ENCODE peak calls at places on chromosomes 16 and 17, in seven cellular contexts. One of them, this sample, is unnamed. For H3K27me3, the result is how much of the 10 kb centered on the place peaks cover.

GRCh38 chr17:78125976-78126894 is 2.3 kb downstream of the TMC6 start:
- DNase-seq in thoracic aorta: no peak
- DNase-seq in CD8-positive, alpha-beta T cell: no peak
- DNase-seq in heart right ventricle: peak
- DNase-seq in colonic mucosa: no peak
- DNase-seq in body of pancreas: no peak
- DNase-seq in brain microvascular endothelial cell: no peak
- DNase-seq in this sample: peak

GRCh38 chr17:71110326-71110725 is 941.0 kb downstream of the KCNJ2 start:
- DNase-seq in colonic mucosa: no peak
- DNase-seq in thoracic aorta: no peak
- DNase-seq in body of pancreas: no peak
- DNase-seq in brain microvascular endothelial cell: no peak
- DNase-seq in heart right ventricle: no peak
- DNase-seq in CD8-positive, alpha-beta T cell: no peak
- DNase-seq in this sample: no peak

GRCh38 chr17:64124609-64125008 is 5.3 kb downstream of the ERN1 start:
- DNase-seq in heart right ventricle: no peak
- DNase-seq in body of pancreas: no peak
- DNase-seq in brain microvascular endothelial cell: no peak
- DNase-seq in thoracic aorta: no peak
- DNase-seq in colonic mucosa: no peak
- DNase-seq in CD8-positive, alpha-beta T cell: no peak
- DNase-seq in this sample: no peak

GRCh38 chr17:12789976-12790805 is 893 bp downstream of the ARHGAP44 start:
- DNase-seq in brain microvascular endothelial cell: no peak
- DNase-seq in colonic mucosa: peak
- DNase-seq in thoracic aorta: no peak
- DNase-seq in CD8-positive, alpha-beta T cell: no peak
- DNase-seq in body of pancreas: peak
- DNase-seq in heart right ventricle: peak
- DNase-seq in this sample: peak

GRCh38 chr17:75267403-75268232 is 3.4 kb downstream of the MIF4GD start:
- DNase-seq in brain microvascular endothelial cell: no peak
- DNase-seq in colonic mucosa: peak
- DNase-seq in thoracic aorta: no peak
- DNase-seq in CD8-positive, alpha-beta T cell: no peak
- DNase-seq in heart right ventricle: no peak
- DNase-seq in body of pancreas: no peak
- DNase-seq in this sample: peak

GRCh38 chr17:78741644-78742284 is 40.3 kb downstream of the CYTH1 start:
- DNase-seq in heart right ventricle: no peak
- DNase-seq in thoracic aorta: no peak
- DNase-seq in brain microvascular endothelial cell: no peak
- DNase-seq in CD8-positive, alpha-beta T cell: no peak
- DNase-seq in colonic mucosa: no peak
- DNase-seq in body of pancreas: no peak
- DNase-seq in this sample: no peak

GRCh38 chr17:4074831-4075495 is 67.9 kb downstream of the ZZEF1 start:
- DNase-seq in brain microvascular endothelial cell: no peak
- DNase-seq in heart right ventricle: no peak
- DNase-seq in CD8-positive, alpha-beta T cell: no peak
- DNase-seq in thoracic aorta: no peak
- DNase-seq in colonic mucosa: no peak
- DNase-seq in body of pancreas: peak
- DNase-seq in this sample: peak

GRCh38 chr17:16439867-16440351 is 24.5 kb downstream of the TRPV2 start:
- DNase-seq in brain microvascular endothelial cell: no peak
- DNase-seq in heart right ventricle: no peak
- DNase-seq in colonic mucosa: no peak
- DNase-seq in thoracic aorta: no peak
- DNase-seq in CD8-positive, alpha-beta T cell: no peak
- DNase-seq in body of pancreas: peak
- DNase-seq in this sample: no peak

GRCh38 chr17:81339180-81339501 is 44.0 kb upstream of the SLC38A10 start:
- DNase-seq in colonic mucosa: no peak
- DNase-seq in heart right ventricle: no peak
- DNase-seq in brain microvascular endothelial cell: no peak
- DNase-seq in thoracic aorta: no peak
- DNase-seq in CD8-positive, alpha-beta T cell: no peak
- DNase-seq in body of pancreas: no peak
- DNase-seq in this sample: peak

GRCh38 chr17:81338301-81339179 is 43.4 kb upstream of the SLC38A10 start:
- DNase-seq in colonic mucosa: no peak
- DNase-seq in brain microvascular endothelial cell: no peak
- DNase-seq in body of pancreas: no peak
- DNase-seq in thoracic aorta: no peak
- DNase-seq in CD8-positive, alpha-beta T cell: no peak
- DNase-seq in heart right ventricle: no peak
- DNase-seq in this sample: no peak

GRCh38 chr17:81336930-81337325 is 41.8 kb upstream of the SLC38A10 start:
- DNase-seq in CD8-positive, alpha-beta T cell: no peak
- DNase-seq in colonic mucosa: peak
- DNase-seq in body of pancreas: no peak
- DNase-seq in heart right ventricle: no peak
- DNase-seq in brain microvascular endothelial cell: no peak
- DNase-seq in thoracic aorta: no peak
- DNase-seq in this sample: no peak

GRCh38 chr17:81336296-81336929 is 41.3 kb upstream of the SLC38A10 start:
- DNase-seq in body of pancreas: peak
- DNase-seq in heart right ventricle: no peak
- DNase-seq in CD8-positive, alpha-beta T cell: no peak
- DNase-seq in thoracic aorta: no peak
- DNase-seq in brain microvascular endothelial cell: no peak
- DNase-seq in colonic mucosa: no peak
- DNase-seq in this sample: no peak

DNA sequence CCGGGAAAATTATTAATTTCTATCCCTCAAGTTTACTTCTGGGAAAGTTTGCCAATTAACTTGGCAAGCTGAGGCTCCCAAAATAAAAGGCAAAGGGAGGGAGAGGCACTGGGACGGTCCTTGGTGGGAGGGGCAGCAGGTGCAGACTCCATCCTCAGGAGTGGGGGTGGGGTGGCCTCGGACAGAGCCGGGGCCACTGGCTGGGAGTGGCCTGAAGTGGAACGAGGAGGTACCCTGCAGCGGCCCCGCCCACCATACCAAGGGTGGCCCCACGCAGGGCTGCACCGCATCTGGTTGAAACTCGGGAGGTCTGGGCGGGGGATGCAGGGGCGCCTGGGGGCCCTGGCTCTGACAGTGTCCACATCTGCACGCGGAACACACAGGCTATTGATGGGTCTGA is 42.3 kb upstream of the SLC38A10 start:
- DNase-seq in colonic mucosa: peak
- DNase-seq in CD8-positive, alpha-beta T cell: no peak
- DNase-seq in thoracic aorta: no peak
- DNase-seq in brain microvascular endothelial cell: no peak
- DNase-seq in heart right ventricle: no peak
- DNase-seq in body of pancreas: peak
- DNase-seq in this sample: peak
- H3K4me3 ChIP-seq in colonic mucosa: no peak
- H3K4me3 ChIP-seq in CD8-positive, alpha-beta T cell: no peak
- H3K4me3 ChIP-seq in thoracic aorta: no peak
- H3K4me3 ChIP-seq in brain microvascular endothelial cell: no peak
- H3K4me3 ChIP-seq in heart right ventricle: no peak
- H3K4me3 ChIP-seq in body of pancreas: no peak
- H3K4me3 ChIP-seq in this sample: no peak

DNA sequence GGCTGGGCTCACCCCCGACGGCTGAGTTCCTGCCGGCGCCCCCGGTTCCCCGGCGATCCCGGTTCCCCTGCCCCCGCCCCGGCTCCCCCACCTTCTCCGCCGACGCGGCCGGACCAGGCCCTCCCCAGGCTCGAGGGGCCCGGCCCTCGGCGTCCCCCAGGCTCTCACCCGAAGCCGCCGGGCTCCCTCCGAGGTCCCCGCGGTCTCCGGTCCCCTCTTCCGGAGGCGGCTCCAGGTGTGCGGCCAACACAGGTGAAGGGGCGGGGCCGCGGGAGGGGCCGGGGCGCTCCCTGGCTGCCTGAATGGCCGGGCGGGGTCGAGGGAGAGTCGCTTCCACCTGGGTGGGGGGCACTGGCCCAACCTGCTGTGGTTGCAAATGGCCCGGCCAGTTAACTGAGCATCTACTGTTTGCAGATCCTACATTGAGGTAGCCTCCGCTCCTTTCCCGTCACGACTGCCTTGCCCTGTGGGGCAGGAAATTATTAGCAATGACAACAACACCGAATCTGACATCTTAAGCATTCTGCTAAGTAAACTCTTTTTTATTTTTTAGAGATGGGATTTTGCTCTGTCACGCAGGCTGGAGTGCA is at the start of gene BICDL2:
- DNase-seq in brain microvascular endothelial cell: no peak
- DNase-seq in thoracic aorta: no peak
- DNase-seq in heart right ventricle: no peak
- DNase-seq in colonic mucosa: peak
- DNase-seq in body of pancreas: peak
- DNase-seq in CD8-positive, alpha-beta T cell: no peak
- DNase-seq in this sample: peak
- H3K27me3 ChIP-seq in brain microvascular endothelial cell: half or more
- H3K27me3 ChIP-seq in thoracic aorta: under half
- H3K27me3 ChIP-seq in heart right ventricle: half or more
- H3K27me3 ChIP-seq in colonic mucosa: under half
- H3K27me3 ChIP-seq in body of pancreas: under half
- H3K27me3 ChIP-seq in CD8-positive, alpha-beta T cell: under half
- H3K27me3 ChIP-seq in this sample: under half

GRCh38 chr17:34347063-34347462 is 9.2 kb upstream of the CCL13 start:
- DNase-seq in colonic mucosa: no peak
- DNase-seq in body of pancreas: no peak
- DNase-seq in thoracic aorta: no peak
- DNase-seq in heart right ventricle: no peak
- DNase-seq in CD8-positive, alpha-beta T cell: no peak
- DNase-seq in brain microvascular endothelial cell: no peak
- DNase-seq in this sample: no peak
- H3K4me3 ChIP-seq in colonic mucosa: no peak
- H3K4me3 ChIP-seq in body of pancreas: no peak
- H3K4me3 ChIP-seq in thoracic aorta: no peak
- H3K4me3 ChIP-seq in heart right ventricle: no peak
- H3K4me3 ChIP-seq in CD8-positive, alpha-beta T cell: no peak
- H3K4me3 ChIP-seq in brain microvascular endothelial cell: no peak
- H3K4me3 ChIP-seq in this sample: no peak

GRCh38 chr17:14091367-14091766 is 22.1 kb downstream of the COX10 start:
- DNase-seq in CD8-positive, alpha-beta T cell: no peak
- DNase-seq in thoracic aorta: no peak
- DNase-seq in colonic mucosa: no peak
- DNase-seq in heart right ventricle: no peak
- DNase-seq in brain microvascular endothelial cell: no peak
- DNase-seq in body of pancreas: no peak
- DNase-seq in this sample: no peak
- H3K27me3 ChIP-seq in CD8-positive, alpha-beta T cell: under half
- H3K27me3 ChIP-seq in thoracic aorta: under half
- H3K27me3 ChIP-seq in colonic mucosa: under half
- H3K27me3 ChIP-seq in heart right ventricle: under half
- H3K27me3 ChIP-seq in brain microvascular endothelial cell: under half
- H3K27me3 ChIP-seq in body of pancreas: under half
- H3K27me3 ChIP-seq in this sample: under half

This sample was measured in H7.